ENCODE peak calls at places on chromosome 13, in ten cellular contexts. L, W, E, B, C, D, F, T, Z and V are unnamed samples.

GRCh38 chr13:69935043-69935442 is 172.6 kb upstream of the ATXN8OS start:
- DNase-seq in B (no peak), Z (no peak), C (no peak), E (no peak), T (no peak), D (no peak), W (no peak), F (peak), L (peak), V (no peak)

GRCh38 chr13:89514534-89515312 is 1832.8 kb upstream of the MIR17HG start:
- DNase-seq in F (peak), L (peak), D (no peak), T (no peak), W (peak), C (no peak), Z (no peak), E (no peak), B (no peak), V (no peak)

GRCh38 chr13:111909501-111909900 is 157.4 kb upstream of the SOX1 start:
- DNase-seq in Z (no peak), T (no peak), B (no peak), L (no peak), E (no peak), F (no peak), W (no peak), C (no peak), D (no peak), V (no peak)

GRCh38 chr13:20559659-20560356 is 7.1 kb upstream of the IFT88 start:
- DNase-seq in Z (no peak), C (no peak), T (no peak), F (no peak), W (no peak), B (no peak), E (no peak), D (no peak), L (no peak), V (no peak)

GRCh38 chr13:33882804-33883203 is 64.9 kb downstream of the RFC3 start:
- DNase-seq in F (no peak), W (no peak), D (no peak), L (no peak), E (no peak), T (no peak), B (no peak), C (no peak), Z (no peak), V (no peak)

GRCh38 chr13:100611678-100612492 is 23.3 kb upstream of the GGACT start:
- DNase-seq in C (no peak), B (no peak), D (no peak), F (no peak), E (no peak), W (no peak), T (no peak), Z (peak), L (peak), V (no peak)

GRCh38 chr13:113882716-113883115 is 18.8 kb upstream of the GAS6 start:
- DNase-seq in F (no peak), L (no peak), W (no peak), D (no peak), E (no peak), C (no peak), T (no peak), B (no peak), Z (no peak), V (no peak)

GRCh38 chr13:81138353-81138995 is 797.5 kb upstream of the SPRY2 start:
- DNase-seq in L (no peak), E (no peak), D (no peak), F (no peak), W (no peak), C (no peak), T (no peak), Z (no peak), B (no peak), V (no peak)

GRCh38 chr13:24746618-24747247 is 17.2 kb upstream of the RNF17 start:
- DNase-seq in E (no peak), Z (no peak), B (no peak), F (peak), D (no peak), C (no peak), W (no peak), L (no peak), T (peak), V (no peak)

GRCh38 chr13:96090240-96091101 is 564 bp downstream of the HS6ST3 start:
- DNase-seq in Z (no peak), F (peak), B (no peak), T (peak), W (peak), E (no peak), L (no peak), C (peak), D (no peak), V (no peak)

GRCh38 chr13:82356667-82357066 is 1525.6 kb downstream of the SLITRK1 start:
- DNase-seq in B (no peak), F (peak), E (no peak), T (peak), C (no peak), D (no peak), W (no peak), L (no peak), Z (no peak), V (no peak)

GRCh38 chr13:36859259-36859658 is 40.2 kb downstream of the RFXAP start:
- DNase-seq in F (no peak), Z (no peak), E (no peak), T (no peak), B (no peak), C (no peak), D (no peak), L (no peak), W (no peak), V (no peak)

GRCh38 chr13:113652404-113653263 is 5.4 kb downstream of the ATP4B start:
- DNase-seq in L (no peak), B (no peak), T (no peak), E (no peak), W (no peak), C (peak), Z (no peak), D (no peak), F (no peak), V (no peak)

GRCh38 chr13:59531571-59532091 is 632.1 kb downstream of the DIAPH3 start:
- DNase-seq in T (peak), L (peak), D (no peak), B (no peak), F (peak), C (peak), E (peak), W (peak), Z (peak), V (peak)